ENCODE peak calls at places on chromosome 10, in nine cellular contexts. One of them, this sample, is unnamed.

GRCh38 chr10:110733256-110733952 is 89.3 kb downstream of the RBM20 start:
- DNase-seq in left ventricle myocardium inferior: no peak
- DNase-seq in GF-D8: no peak
- DNase-seq in GM12865: no peak
- DNase-seq in substantia nigra: no peak
- DNase-seq in testis: no peak
- DNase-seq in IMR-90: no peak
- DNase-seq in sigmoid colon: no peak
- DNase-seq in H4: peak
- DNase-seq in this sample: no peak

GRCh38 chr10:17375936-17376584 is 78.3 kb downstream of the ST8SIA6 start:
- DNase-seq in left ventricle myocardium inferior: no peak
- DNase-seq in testis: peak
- DNase-seq in IMR-90: peak
- DNase-seq in H4: peak
- DNase-seq in sigmoid colon: no peak
- DNase-seq in substantia nigra: no peak
- DNase-seq in GM12865: peak
- DNase-seq in GF-D8: no peak
- DNase-seq in this sample: no peak

GRCh38 chr10:14019983-14020668 is 310.6 kb downstream of the FRMD4A start:
- DNase-seq in GF-D8: no peak
- DNase-seq in sigmoid colon: no peak
- DNase-seq in substantia nigra: no peak
- DNase-seq in H4: no peak
- DNase-seq in IMR-90: no peak
- DNase-seq in left ventricle myocardium inferior: no peak
- DNase-seq in testis: no peak
- DNase-seq in GM12865: peak
- DNase-seq in this sample: no peak

GRCh38 chr10:35574924-35575352 is 30.2 kb upstream of the GJD4 start:
- DNase-seq in IMR-90: peak
- DNase-seq in H4: peak
- DNase-seq in sigmoid colon: no peak
- DNase-seq in GM12865: no peak
- DNase-seq in testis: no peak
- DNase-seq in substantia nigra: no peak
- DNase-seq in GF-D8: no peak
- DNase-seq in left ventricle myocardium inferior: no peak
- DNase-seq in this sample: no peak

GRCh38 chr10:117543245-117543998 is 876 bp downstream of the EMX2 start:
- DNase-seq in sigmoid colon: no peak
- DNase-seq in testis: no peak
- DNase-seq in IMR-90: no peak
- DNase-seq in GF-D8: no peak
- DNase-seq in GM12865: no peak
- DNase-seq in substantia nigra: no peak
- DNase-seq in H4: peak
- DNase-seq in left ventricle myocardium inferior: no peak
- DNase-seq in this sample: no peak

GRCh38 chr10:53579773-53580172 is 807.2 kb upstream of the MBL2 start:
- DNase-seq in H4: no peak
- DNase-seq in testis: no peak
- DNase-seq in sigmoid colon: no peak
- DNase-seq in substantia nigra: no peak
- DNase-seq in GM12865: no peak
- DNase-seq in left ventricle myocardium inferior: no peak
- DNase-seq in GF-D8: no peak
- DNase-seq in IMR-90: no peak
- DNase-seq in this sample: no peak

GRCh38 chr10:109592391-109592790 is 330.9 kb downstream of the XPNPEP1 start:
- DNase-seq in GM12865: no peak
- DNase-seq in substantia nigra: no peak
- DNase-seq in left ventricle myocardium inferior: no peak
- DNase-seq in GF-D8: no peak
- DNase-seq in testis: no peak
- DNase-seq in sigmoid colon: no peak
- DNase-seq in H4: no peak
- DNase-seq in IMR-90: no peak
- DNase-seq in this sample: no peak

GRCh38 chr10:98323221-98324164 is 55.5 kb upstream of the LOXL4 start:
- DNase-seq in IMR-90: peak
- DNase-seq in sigmoid colon: peak
- DNase-seq in left ventricle myocardium inferior: peak
- DNase-seq in GF-D8: peak
- DNase-seq in GM12865: peak
- DNase-seq in H4: peak
- DNase-seq in testis: no peak
- DNase-seq in substantia nigra: no peak
- DNase-seq in this sample: no peak

GRCh38 chr10:23499317-23499716 is 60.4 kb downstream of the OTUD1 start:
- DNase-seq in left ventricle myocardium inferior: no peak
- DNase-seq in sigmoid colon: no peak
- DNase-seq in H4: no peak
- DNase-seq in substantia nigra: no peak
- DNase-seq in GF-D8: no peak
- DNase-seq in GM12865: no peak
- DNase-seq in IMR-90: no peak
- DNase-seq in testis: no peak
- DNase-seq in this sample: no peak

GRCh38 chr10:22620140-22620857 is 94.1 kb downstream of the PIP4K2A start:
- DNase-seq in H4: peak
- DNase-seq in GF-D8: no peak
- DNase-seq in substantia nigra: peak
- DNase-seq in GM12865: peak
- DNase-seq in sigmoid colon: peak
- DNase-seq in IMR-90: peak
- DNase-seq in left ventricle myocardium inferior: peak
- DNase-seq in testis: no peak
- DNase-seq in this sample: peak

GRCh38 chr10:49627031-49627430 is 13.2 kb downstream of the CHAT start:
- DNase-seq in testis: no peak
- DNase-seq in H4: no peak
- DNase-seq in left ventricle myocardium inferior: no peak
- DNase-seq in substantia nigra: no peak
- DNase-seq in GF-D8: no peak
- DNase-seq in sigmoid colon: no peak
- DNase-seq in GM12865: no peak
- DNase-seq in IMR-90: no peak
- DNase-seq in this sample: peak

GRCh38 chr10:102113956-102114857 is 6.0 kb downstream of the LDB1 start:
- DNase-seq in H4: no peak
- DNase-seq in left ventricle myocardium inferior: peak
- DNase-seq in IMR-90: no peak
- DNase-seq in substantia nigra: no peak
- DNase-seq in testis: peak
- DNase-seq in GF-D8: no peak
- DNase-seq in GM12865: no peak
- DNase-seq in sigmoid colon: peak
- DNase-seq in this sample: no peak

This sample was measured in RWPE1.